ENCODE peak calls at places on chromosomes 16 and 17, in nine cellular contexts. N is lower leg skin; J is activated T-cell treated with anti-CD3 and anti-CD28 coated beads, Interleukin-2, amount 50 U/mL, for 72 hours; Z is omental fat pad; B is naive thymus-derived CD8-positive, alpha-beta T cell; T is H9; X is nucleus accumbens; U is HL-60; M is ascending aorta. S is an unnamed sample.

GRCh38 chr16:2924901-2925820 is 13.4 kb downstream of the FLYWCH1 start:
- DNase-seq in N (no peak), Z (no peak), J (no peak), X (no peak), B (no peak), U (no peak), M (no peak), T (peak; percentile 86), S (no peak)

GRCh38 chr16:35931722-35932121 is 2472.3 kb downstream of the TP53TG3F start:
- DNase-seq in T (no peak), M (no peak), B (no peak), U (no peak), X (no peak), N (no peak), J (no peak), Z (no peak), S (no peak)

GRCh38 chr17:49132699-49133364 is at the start of gene B4GALNT2:
- DNase-seq in Z (no peak), T (peak; percentile 64), X (no peak), N (no peak), M (no peak), J (peak; percentile 21), B (peak; percentile 4), U (no peak), S (no peak)

GRCh38 chr16:87644596-87644995 is 42.3 kb downstream of the JPH3 start:
- DNase-seq in J (no peak), B (no peak), T (no peak), Z (no peak), N (no peak), X (no peak), M (no peak), U (no peak), S (no peak)

GRCh38 chr17:59702304-59702703 is 4.9 kb downstream of the PTRH2 start:
- DNase-seq in X (no peak), B (no peak), M (no peak), U (no peak), J (no peak), T (no peak), N (no peak), Z (no peak), S (no peak)

GRCh38 chr17:68424188-68424587 is 33.1 kb downstream of the WIPI1 start:
- DNase-seq in Z (no peak), N (no peak), X (no peak), B (no peak), M (no peak), J (no peak), T (no peak), U (no peak), S (no peak)

GRCh38 chr17:48244121-48244711 is 136.7 kb downstream of the SNX11 start:
- DNase-seq in B (no peak), M (no peak), U (peak; percentile 9), Z (no peak), N (no peak), T (no peak), X (no peak), J (no peak), S (no peak)

GRCh38 chr17:75059369-75060345 is 12.6 kb downstream of the KCTD2 start:
- DNase-seq in T (no peak), Z (no peak), N (no peak), J (no peak), M (no peak), B (no peak), X (peak; percentile 23), U (peak; percentile 49), S (peak; percentile 48)

GRCh38 chr17:35080536-35080935 is 17.0 kb upstream of the RFFL start:
- DNase-seq in U (peak; percentile 14), N (no peak), Z (no peak), M (no peak), B (no peak), X (no peak), T (no peak), J (no peak), S (no peak)

GRCh38 chr17:70658324-70658723 is 489.0 kb downstream of the KCNJ2 start:
- DNase-seq in N (no peak), Z (no peak), T (no peak), X (no peak), B (no peak), J (no peak), M (no peak), U (no peak), S (no peak)

GRCh38 chr17:10728331-10728730 is 1.5 kb downstream of the TMEM220 start:
- DNase-seq in M (no peak), Z (no peak), T (no peak), N (no peak), J (no peak), X (no peak), B (no peak), U (no peak), S (no peak)

GRCh38 chr17:81412490-81413093 is 17.3 kb downstream of the BAHCC1 start:
- DNase-seq in T (no peak), N (no peak), U (no peak), M (no peak), X (no peak), Z (no peak), J (peak; percentile 56), B (peak; percentile 54), S (no peak)

GRCh38 chr16:85556456-85557082 is 56.6 kb upstream of the GSE1 start:
- DNase-seq in N (no peak), J (peak; percentile 61), Z (no peak), M (no peak), X (peak; percentile 17), B (peak; percentile 51), T (peak; percentile 67), U (peak; percentile 60), S (no peak)

GRCh38 chr17:9434502-9435113 is 141.0 kb downstream of the STX8 start:
- DNase-seq in X (no peak), B (no peak), N (no peak), Z (no peak), M (no peak), J (no peak), T (no peak), U (no peak), S (no peak)

GRCh38 chr17:48051706-48052486 is 3.7 kb downstream of the NFE2L1 start:
- DNase-seq in B (no peak), N (peak; percentile 78), X (no peak), U (peak; percentile 23), Z (no peak), M (no peak), T (no peak), J (no peak), S (peak; percentile 93)

GRCh38 chr16:72983241-72983640 is 64.7 kb downstream of the ZFHX3 start:
- DNase-seq in X (no peak), B (no peak), U (no peak), N (no peak), M (no peak), Z (no peak), T (no peak), J (no peak), S (no peak)

GRCh38 chr16:26316683-26317464 is 625.1 kb downstream of the HS3ST4 start:
- DNase-seq in M (no peak), J (no peak), T (peak; percentile 47), U (no peak), X (no peak), N (no peak), B (no peak), Z (no peak), S (no peak)

GRCh38 chr16:57649443-57649751 is 18.7 kb upstream of the ADGRG3 start:
- DNase-seq in T (no peak), B (no peak), M (no peak), U (no peak), Z (no peak), X (no peak), N (no peak), J (no peak), S (no peak)

GRCh38 chr17:28846231-28846630 is 3.6 kb upstream of the FAM222B start:
- DNase-seq in X (no peak), T (no peak), N (no peak), B (no peak), Z (no peak), J (peak; percentile 11), U (no peak), M (no peak), S (no peak)

GRCh38 chr16:17451835-17452234 is 18.9 kb downstream of the XYLT1 start:
- DNase-seq in N (no peak), Z (no peak), U (peak; percentile 82), X (no peak), M (no peak), B (no peak), T (no peak), J (no peak), S (no peak)

GRCh38 chr16:17474037-17474436 is 3.3 kb upstream of the XYLT1 start:
- DNase-seq in B (no peak), J (peak; percentile 17), Z (no peak), U (peak; percentile 63), T (no peak), X (no peak), N (no peak), M (no peak), S (no peak)

GRCh38 chr17:39939588-39940419 is 12.3 kb downstream of the LRRC3C start:
- DNase-seq in J (peak; percentile 75), Z (no peak), X (no peak), T (no peak), M (no peak), B (peak; percentile 52), U (peak; percentile 53), N (no peak), S (no peak)

GRCh38 chr17:66386789-66387351 is 84.5 kb downstream of the PRKCA start:
- DNase-seq in J (no peak), N (no peak), X (no peak), T (no peak), B (no peak), Z (no peak), U (no peak), M (no peak), S (no peak)

GRCh38 chr16:17499223-17499902 is 28.6 kb upstream of the XYLT1 start:
- DNase-seq in J (no peak), X (no peak), T (no peak), Z (no peak), M (no peak), B (no peak), U (no peak), N (no peak), S (no peak)

GRCh38 chr17:48241131-48241591 is 133.6 kb downstream of the SNX11 start:
- DNase-seq in N (peak; percentile 21), B (no peak), T (no peak), U (peak; percentile 65), J (peak; percentile 14), Z (no peak), X (no peak), M (peak; percentile 9), S (no peak)

GRCh38 chr17:2251098-2251497 is 52.5 kb downstream of the SMG6 start:
- DNase-seq in B (no peak), N (no peak), T (no peak), J (no peak), Z (no peak), U (no peak), X (no peak), M (no peak), S (no peak)

GRCh38 chr16:84331998-84332780 is 36.1 kb upstream of the ATP2C2 start:
- DNase-seq in M (no peak), J (no peak), N (no peak), X (no peak), Z (no peak), T (no peak), B (no peak), U (no peak), S (no peak)

GRCh38 chr17:76207670-76208069 is 32.6 kb downstream of the RNF157 start:
- DNase-seq in J (no peak), N (no peak), X (no peak), T (no peak), Z (no peak), U (no peak), M (no peak), B (no peak), S (no peak)

GRCh38 chr16:88063201-88063773 is 112.1 kb downstream of the BANP start:
- DNase-seq in M (no peak), U (no peak), T (no peak), B (no peak), Z (no peak), J (no peak), X (no peak), N (peak; percentile 49), S (peak; percentile 36)

GRCh38 chr16:57540387-57540786 is 2.1 kb upstream of the ADGRG5 start:
- DNase-seq in Z (no peak), J (no peak), M (no peak), N (no peak), B (no peak), X (no peak), T (peak; percentile 26), U (no peak), S (no peak)

GRCh38 chr16:89038221-89038721 is 55.4 kb upstream of the ACSF3 start:
- DNase-seq in N (no peak), Z (no peak), X (no peak), U (no peak), T (no peak), M (no peak), B (no peak), J (no peak), S (no peak)

S was measured in tibial nerve.